ENCODE peak calls at places on chromosomes 3 and 15, in ten cellular contexts. Z is lower leg skin, H is A549, V is neural progenitor cell, I is GM06990, C is brain microvascular endothelial cell, L is upper lobe of left lung, O is fibroblast of lung, P is K562, J is mucosa of descending colon. X is an unnamed sample.

GRCh38 chr3:79737530-79737929 is 30.3 kb downstream of the ROBO1 start:
- DNase-seq in J (no peak), Z (no peak), H (no peak), V (no peak), I (no peak), L (no peak), P (no peak), C (no peak), O (no peak), X (no peak)

GRCh38 chr3:67018789-67019525 is 20.9 kb downstream of the KBTBD8 start:
- DNase-seq in C (no peak), J (no peak), V (no peak), L (no peak), H (no peak), O (no peak), Z (no peak), P (no peak), I (no peak), X (peak)

GRCh38 chr15:72503147-72503546 is 29.0 kb downstream of the ARIH1 start:
- DNase-seq in J (no peak), O (no peak), C (no peak), H (no peak), Z (no peak), I (no peak), L (no peak), V (no peak), P (no peak), X (peak)

GRCh38 chr15:57548835-57549234 is 42.9 kb upstream of the MYZAP start:
- DNase-seq in C (no peak), L (no peak), P (no peak), O (no peak), H (no peak), Z (no peak), V (no peak), J (peak), I (no peak), X (no peak)

GRCh38 chr3:97957617-97958311 is 14.5 kb downstream of the RIOX2 start:
- DNase-seq in L (no peak), H (no peak), Z (peak), J (peak), C (no peak), I (no peak), P (no peak), O (peak), V (no peak), X (peak)

GRCh38 chr15:76803049-76803571 is 102.0 kb downstream of the SCAPER start:
- DNase-seq in J (no peak), I (no peak), H (no peak), O (no peak), Z (no peak), P (no peak), V (no peak), C (no peak), L (no peak), X (peak)

GRCh38 chr3:61913657-61914056 is 352.3 kb downstream of the PTPRG start:
- DNase-seq in H (no peak), O (no peak), L (no peak), C (no peak), J (no peak), V (no peak), I (no peak), P (no peak), Z (no peak), X (no peak)

GRCh38 chr3:18669374-18669773 is 244.2 kb upstream of the SATB1 start:
- DNase-seq in I (no peak), Z (no peak), O (no peak), P (no peak), H (no peak), J (no peak), C (no peak), L (no peak), V (no peak), X (no peak)

GRCh38 chr3:187919535-187919934 is 174.3 kb upstream of the BCL6 start:
- DNase-seq in P (no peak), H (no peak), C (no peak), V (no peak), I (peak), O (no peak), Z (no peak), L (no peak), J (no peak), X (no peak)

GRCh38 chr3:37308247-37308646 is 133.9 kb upstream of the LRRFIP2 start:
- DNase-seq in C (no peak), J (no peak), I (no peak), H (peak), V (peak), Z (no peak), O (peak), L (no peak), P (peak), X (peak)

GRCh38 chr15:29451201-29451781 is 181.7 kb upstream of the NSMCE3 start:
- DNase-seq in O (no peak), J (no peak), V (peak), I (no peak), H (peak), Z (no peak), L (no peak), C (no peak), P (no peak), X (no peak)

GRCh38 chr3:16455946-16456345 is 57.6 kb downstream of the RFTN1 start:
- DNase-seq in I (no peak), J (no peak), P (no peak), V (no peak), C (no peak), O (no peak), H (no peak), Z (no peak), L (no peak), X (no peak)

GRCh38 chr3:158269896-158270295 is 160.0 kb downstream of the RSRC1 start:
- DNase-seq in C (no peak), P (no peak), J (no peak), O (no peak), L (no peak), I (no peak), V (no peak), Z (no peak), H (no peak), X (no peak)

GRCh38 chr15:66713843-66714508 is 11.9 kb downstream of the SMAD6 start:
- DNase-seq in H (no peak), P (no peak), C (no peak), I (peak), L (no peak), O (no peak), J (no peak), Z (no peak), V (no peak), X (no peak)

GRCh38 chr3:39096775-39097174 is 10.7 kb downstream of the GORASP1 start:
- DNase-seq in L (no peak), J (no peak), Z (no peak), C (peak), V (no peak), O (no peak), P (no peak), H (no peak), I (no peak), X (no peak)

GRCh38 chr3:2392981-2393380 is 294.3 kb downstream of the CNTN4 start:
- DNase-seq in J (no peak), C (no peak), P (no peak), H (no peak), O (no peak), L (no peak), V (no peak), I (no peak), Z (no peak), X (no peak)

GRCh38 chr3:48528043-48528442 is 24.1 kb upstream of the SHISA5 start:
- DNase-seq in H (no peak), C (no peak), Z (no peak), O (no peak), J (no peak), P (no peak), L (no peak), V (no peak), I (no peak), X (no peak)

GRCh38 chr3:196501316-196502064 is 2.1 kb downstream of the RNF168 start:
- DNase-seq in Z (no peak), O (peak), H (no peak), P (no peak), L (no peak), V (peak), C (peak), J (peak), I (no peak), X (peak)

GRCh38 chr15:32722126-32722525 is 4.3 kb downstream of the GREM1 start:
- DNase-seq in P (no peak), V (no peak), H (no peak), I (no peak), C (no peak), Z (no peak), O (no peak), J (no peak), L (no peak), X (no peak)

GRCh38 chr15:99059010-99059981 is 45.6 kb upstream of the SYNM start:
- DNase-seq in O (peak), J (peak), C (peak), V (peak), H (peak), I (peak), Z (peak), L (peak), P (peak), X (peak)

GRCh38 chr3:12370758-12371157 is 81.9 kb downstream of the PPARG start:
- DNase-seq in O (peak), J (peak), L (no peak), I (no peak), Z (no peak), C (no peak), H (peak), P (no peak), V (peak), X (peak)

GRCh38 chr3:38458796-38459498 is 5.3 kb downstream of the ACVR2B start:
- DNase-seq in H (no peak), Z (no peak), L (peak), I (no peak), J (peak), P (no peak), O (peak), V (no peak), C (no peak), X (peak)

GRCh38 chr15:33934896-33935295 is 33.4 kb upstream of the CHRM5 start:
- DNase-seq in J (no peak), I (no peak), H (no peak), P (no peak), O (no peak), Z (no peak), L (no peak), C (peak), V (no peak), X (no peak)

GRCh38 chr3:159158213-159158612 is 356.4 kb downstream of the MFSD1 start:
- DNase-seq in H (no peak), Z (no peak), V (peak), C (no peak), L (no peak), J (no peak), I (no peak), P (no peak), O (no peak), X (no peak)

GRCh38 chr3:148962513-148962912 is 28.8 kb upstream of the GYG1 start:
- DNase-seq in H (peak), Z (no peak), O (peak), V (peak), I (no peak), C (peak), J (no peak), L (no peak), P (peak), X (peak)

GRCh38 chr15:63752075-63752684 is 81.6 kb downstream of the HERC1 start:
- DNase-seq in I (no peak), C (peak), J (peak), V (peak), Z (peak), H (peak), L (no peak), P (peak), O (peak), X (peak)

GRCh38 chr15:96321422-96322391 is 8.8 kb upstream of the NR2F2 start:
- DNase-seq in L (peak), J (no peak), O (peak), Z (no peak), V (peak), H (no peak), P (no peak), I (no peak), C (peak), X (peak)

GRCh38 chr3:123571264-123571972 is 13.4 kb downstream of the HACD2 start:
- DNase-seq in O (no peak), L (no peak), J (no peak), Z (no peak), P (no peak), I (no peak), V (peak), H (no peak), C (no peak), X (no peak)

GRCh38 chr3:128804817-128805166 is 74.6 kb upstream of the ACAD9 start:
- DNase-seq in H (no peak), L (no peak), Z (no peak), P (no peak), O (no peak), V (no peak), J (no peak), C (no peak), I (no peak), X (peak)

GRCh38 chr3:188185717-188186236 is 31.8 kb downstream of the LPP start:
- DNase-seq in I (no peak), C (no peak), O (no peak), V (peak), Z (no peak), J (peak), H (no peak), L (no peak), P (no peak), X (peak)

GRCh38 chr3:45224824-45225464 is 1.1 kb downstream of the TMEM158 start:
- DNase-seq in V (peak), P (peak), Z (peak), C (peak), H (peak), J (peak), L (peak), O (peak), I (peak), X (peak)
- TF ChIP-seq CTCF in V (peak), P (peak), Z (no peak), C (peak), H (peak), J (peak), L (peak), O (peak), I (peak), X (peak)

GRCh38 chr15:74869372-74869725 is 3.8 kb downstream of the SCAMP2 start:
- DNase-seq in V (no peak), Z (no peak), H (no peak), P (no peak), C (no peak), L (no peak), J (no peak), I (no peak), O (no peak), X (no peak)

GRCh38 chr15:74872702-74873035 is 496 bp downstream of the SCAMP2 start:
- DNase-seq in V (no peak), I (no peak), J (no peak), L (no peak), P (no peak), O (no peak), C (no peak), Z (no peak), H (no peak), X (no peak)

GRCh38 chr15:74873036-74873755 is at the start of gene SCAMP2:
- DNase-seq in O (peak), L (peak), V (peak), Z (peak), C (peak), P (peak), J (peak), H (peak), I (peak), X (peak)

GRCh38 chr15:74869726-74870407 is 3.3 kb downstream of the SCAMP2 start:
- DNase-seq in L (no peak), H (no peak), P (no peak), V (no peak), O (peak), I (peak), J (peak), Z (peak), C (no peak), X (peak)

DNA sequence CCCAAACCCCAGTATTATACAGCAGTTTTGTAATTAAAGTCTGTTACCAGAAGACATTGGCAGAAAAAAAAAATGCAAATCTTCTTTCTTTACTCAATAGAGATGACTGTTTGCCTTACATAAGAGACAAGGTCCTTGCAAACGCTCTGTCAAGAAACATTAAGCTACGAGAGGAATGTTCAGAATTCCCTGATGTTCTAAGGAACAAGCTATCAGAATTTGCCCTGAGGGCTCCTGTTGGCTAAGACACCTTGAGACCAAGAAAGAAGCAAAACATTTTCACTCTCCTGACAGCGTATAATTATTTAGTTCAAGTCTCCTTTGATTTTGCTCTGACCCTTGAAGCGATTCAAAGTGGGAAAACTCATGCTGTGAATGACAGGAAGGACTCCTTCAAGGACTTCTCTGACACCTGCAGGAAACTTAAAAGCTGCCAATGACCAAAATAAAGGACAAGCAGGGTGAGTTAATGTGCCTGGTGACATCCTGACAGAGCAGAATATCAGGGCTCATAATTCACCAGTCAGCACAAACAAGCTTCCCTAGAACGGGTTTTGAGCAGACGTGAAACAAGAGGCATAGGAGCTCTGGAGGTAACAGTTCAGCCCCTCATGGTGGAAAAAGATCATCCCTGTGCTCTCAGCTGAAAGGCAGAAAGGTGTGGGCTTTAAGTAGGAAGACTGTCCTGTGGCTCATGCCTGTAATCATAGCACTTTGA is 2.5 kb downstream of the SCAMP2 start:
- DNase-seq in H (no peak), Z (no peak), O (no peak), V (no peak), C (no peak), J (no peak), P (no peak), I (no peak), L (no peak), X (peak)
- H3K4me3 ChIP-seq in H (no peak), Z (no peak), O (no peak), V (no peak), C (no peak), J (no peak), P (no peak), I (peak), L (no peak), X (no peak)

GRCh38 chr15:40803688-40804087 is 3.2 kb upstream of the ZFYVE19 start:
- DNase-seq in L (no peak), Z (no peak), V (no peak), O (no peak), J (no peak), C (no peak), P (no peak), H (no peak), I (no peak), X (no peak)

GRCh38 chr15:40809051-40809450 is 1.8 kb upstream of the DNAJC17 start:
- DNase-seq in O (no peak), J (no peak), Z (no peak), I (no peak), L (no peak), P (no peak), V (no peak), C (no peak), H (no peak), X (no peak)

GRCh38 chr15:40806672-40807027 is 239 bp upstream of the ZFYVE19 start:
- DNase-seq in H (no peak), I (no peak), C (no peak), P (no peak), L (no peak), V (no peak), J (no peak), Z (no peak), O (no peak), X (no peak)

GRCh38 chr15:40807888-40808194 is 568 bp upstream of the DNAJC17 start:
- DNase-seq in P (no peak), I (no peak), J (no peak), V (no peak), O (no peak), H (no peak), Z (no peak), L (no peak), C (peak), X (no peak)

DNA sequence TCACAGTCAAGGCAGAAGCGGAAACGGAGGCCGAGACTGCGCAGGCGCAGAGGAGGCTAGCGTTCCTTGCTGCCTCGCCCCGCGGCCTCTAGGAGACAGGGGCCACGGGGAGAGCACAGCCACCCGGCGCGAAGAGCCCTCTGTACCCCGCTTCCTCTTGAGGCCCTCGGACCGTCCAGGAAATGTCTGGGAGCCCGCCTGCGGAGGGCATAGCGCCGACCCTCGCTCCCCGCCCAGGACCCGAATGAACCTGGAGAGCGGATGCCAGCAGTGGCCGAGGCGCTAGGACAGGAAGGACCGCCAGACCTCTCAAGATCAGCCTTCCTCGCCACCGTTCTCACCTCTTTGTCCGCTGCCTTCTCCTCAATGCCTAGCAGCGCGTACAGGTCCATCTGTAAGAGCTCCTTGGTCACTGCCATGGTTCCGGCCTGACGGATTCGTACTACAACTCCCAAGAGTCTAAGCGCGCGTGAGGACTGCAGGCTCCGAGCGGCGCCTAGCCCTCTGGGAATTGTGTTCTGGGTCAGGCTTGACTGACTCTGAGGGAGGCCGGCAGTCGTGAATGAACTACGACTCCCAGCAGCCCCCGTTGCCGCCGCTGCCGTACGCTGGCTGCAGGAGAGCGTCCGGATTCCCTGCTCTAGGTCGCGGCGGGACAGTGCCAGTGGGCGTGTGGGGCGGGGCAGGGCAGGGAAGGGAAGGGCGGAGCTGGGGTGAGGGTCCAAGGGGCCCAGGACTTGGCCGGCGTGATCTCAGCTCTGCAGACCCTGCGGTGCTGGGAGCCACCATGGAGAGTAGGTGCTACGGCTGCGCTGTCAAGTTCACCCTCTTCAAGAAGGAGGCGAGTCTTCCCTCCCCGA is at the start of the genes DNAJC17 and ZFYVE19:
- DNase-seq in I (peak), V (peak), J (peak), O (peak), H (peak), L (peak), C (peak), P (peak), Z (peak), X (peak)
- TF ChIP-seq CTCF in I (peak), V (peak), J (no peak), O (no peak), H (no peak), L (peak), C (peak), P (peak), Z (no peak), X (no peak)

GRCh38 chr3:105368575-105369500 is 2.1 kb downstream of the ALCAM start:
- DNase-seq in J (peak), C (peak), Z (peak), P (no peak), H (peak), V (peak), L (peak), O (peak), I (peak), X (peak)

GRCh38 chr3:105367063-105367405 is 325 bp downstream of the ALCAM start:
- DNase-seq in I (peak), H (peak), O (no peak), C (no peak), Z (no peak), P (no peak), L (peak), J (peak), V (peak), X (no peak)

GRCh38 chr3:105366302-105367062 is at the start of gene ALCAM:
- DNase-seq in P (peak), V (peak), I (peak), O (peak), H (peak), J (peak), Z (peak), L (peak), C (peak), X (peak)

GRCh38 chr3:105367406-105368213 is 901 bp downstream of the ALCAM start:
- DNase-seq in H (peak), J (peak), V (peak), O (peak), Z (peak), I (peak), P (no peak), L (peak), C (peak), X (peak)

GRCh38 chr3:105369501-105370371 is 3.0 kb downstream of the ALCAM start:
- DNase-seq in I (peak), O (peak), V (peak), P (no peak), L (peak), J (peak), H (peak), C (peak), Z (peak), X (peak)
- H3K4me3 ChIP-seq in I (peak), O (peak), V (peak), P (peak), L (peak), J (peak), H (peak), C (peak), Z (peak), X (peak)

GRCh38 chr3:191809326-191809949 is 348.5 kb downstream of the PYDC2 start:
- DNase-seq in J (no peak), H (no peak), V (peak), I (no peak), L (no peak), C (no peak), Z (no peak), O (no peak), P (no peak), X (no peak)
- TF ChIP-seq CTCF in J (no peak), H (no peak), V (peak), I (peak), L (no peak), C (no peak), Z (no peak), O (no peak), P (no peak), X (no peak)